ENCODE peak calls at places on chromosomes 13 and 19, in four cellular contexts. One of them, this sample, is unnamed.
A peak's percentile ranks its signal among the peaks of the same experiment; 100 is the strongest.

GRCh38 chr13:114112231-114112825 is 20.1 kb downstream of the RASA3 start:
- DNase-seq in HepG2: no peak
- DNase-seq in H1: no peak
- DNase-seq in GM12878: no peak
- DNase-seq in this sample: peak; percentile 53

GRCh38 chr19:17739121-17739875 is 12.0 kb upstream of the FCHO1 start:
- DNase-seq in HepG2: no peak
- DNase-seq in H1: no peak
- DNase-seq in GM12878: peak; percentile 40
- DNase-seq in this sample: peak; percentile 22

GRCh38 chr13:93847162-93847561 is 620.6 kb downstream of the GPC6 start:
- DNase-seq in HepG2: peak; percentile 5
- DNase-seq in H1: no peak
- DNase-seq in GM12878: no peak
- DNase-seq in this sample: no peak

GRCh38 chr13:35887028-35887666 is 244.0 kb downstream of the DCLK1 start:
- DNase-seq in HepG2: no peak
- DNase-seq in H1: peak; percentile 24
- DNase-seq in GM12878: no peak
- DNase-seq in this sample: no peak

GRCh38 chr13:26726684-26727083 is 33.9 kb downstream of the GPR12 start:
- DNase-seq in HepG2: no peak
- DNase-seq in H1: no peak
- DNase-seq in GM12878: no peak
- DNase-seq in this sample: no peak

GRCh38 chr19:17967258-17968051 is 548 bp downstream of the KCNN1 start:
- DNase-seq in HepG2: no peak
- DNase-seq in H1: peak; percentile 57
- DNase-seq in GM12878: no peak
- DNase-seq in this sample: peak; percentile 90

GRCh38 chr19:52689804-52690394 is 44.9 kb downstream of the ZNF611 start:
- DNase-seq in HepG2: no peak
- DNase-seq in H1: peak; percentile 70
- DNase-seq in GM12878: no peak
- DNase-seq in this sample: peak; percentile 61

GRCh38 chr19:41917676-41918075 is 10.6 kb downstream of the ERFL start:
- DNase-seq in HepG2: no peak
- DNase-seq in H1: no peak
- DNase-seq in GM12878: no peak
- DNase-seq in this sample: no peak

GRCh38 chr13:34425307-34425949 is 516.6 kb upstream of the NBEA start:
- DNase-seq in HepG2: no peak
- DNase-seq in H1: no peak
- DNase-seq in GM12878: no peak
- DNase-seq in this sample: no peak

GRCh38 chr13:95643471-95643813 is 1.1 kb downstream of the DZIP1 start:
- DNase-seq in HepG2: peak; percentile 6
- DNase-seq in H1: no peak
- DNase-seq in GM12878: no peak
- DNase-seq in this sample: peak; percentile 57

GRCh38 chr19:43872547-43873336 is 45.6 kb downstream of the ZNF283 start:
- DNase-seq in HepG2: no peak
- DNase-seq in H1: no peak
- DNase-seq in GM12878: no peak
- DNase-seq in this sample: no peak

GRCh38 chr19:51891193-51891747 is 3.5 kb upstream of the ZNF577 start:
- DNase-seq in HepG2: no peak
- DNase-seq in H1: no peak
- DNase-seq in GM12878: no peak
- DNase-seq in this sample: no peak

GRCh38 chr13:107767119-107767518 is 448.2 kb downstream of the LIG4 start:
- DNase-seq in HepG2: no peak
- DNase-seq in H1: no peak
- DNase-seq in GM12878: no peak
- DNase-seq in this sample: peak; percentile 76

GRCh38 chr19:7010722-7011593 is 10.3 kb downstream of the MBD3L2B start:
- DNase-seq in HepG2: no peak
- DNase-seq in H1: no peak
- DNase-seq in GM12878: no peak
- DNase-seq in this sample: no peak

GRCh38 chr19:18895828-18896341 is at the start of gene CERS1:
- DNase-seq in HepG2: no peak
- DNase-seq in H1: peak; percentile 75
- DNase-seq in GM12878: no peak
- DNase-seq in this sample: peak; percentile 95

GRCh38 chr19:16096281-16096855 is 15.3 kb upstream of the RAB8A start:
- DNase-seq in HepG2: no peak
- DNase-seq in H1: no peak
- DNase-seq in GM12878: no peak
- DNase-seq in this sample: no peak

GRCh38 chr19:17977073-17977472 is 10.2 kb downstream of the KCNN1 start:
- DNase-seq in HepG2: no peak
- DNase-seq in H1: no peak
- DNase-seq in GM12878: no peak
- DNase-seq in this sample: no peak

GRCh38 chr13:40221460-40222201 is 444.8 kb downstream of the FOXO1 start:
- DNase-seq in HepG2: peak; percentile 41
- DNase-seq in H1: no peak
- DNase-seq in GM12878: no peak
- DNase-seq in this sample: no peak

GRCh38 chr19:42601811-42602443 is 7.2 kb upstream of the CEACAM8 start:
- DNase-seq in HepG2: peak; percentile 9
- DNase-seq in H1: no peak
- DNase-seq in GM12878: no peak
- DNase-seq in this sample: no peak

GRCh38 chr19:34448191-34448590 is 20.0 kb downstream of the UBA2 start:
- DNase-seq in HepG2: no peak
- DNase-seq in H1: no peak
- DNase-seq in GM12878: no peak
- DNase-seq in this sample: no peak

GRCh38 chr13:30303269-30303668 is 4.1 kb downstream of the KATNAL1 start:
- DNase-seq in HepG2: no peak
- DNase-seq in H1: no peak
- DNase-seq in GM12878: no peak
- DNase-seq in this sample: no peak

GRCh38 chr13:68190826-68191225 is 960.7 kb upstream of the PCDH9 start:
- DNase-seq in HepG2: peak; percentile 1
- DNase-seq in H1: no peak
- DNase-seq in GM12878: no peak
- DNase-seq in this sample: no peak

GRCh38 chr19:47779524-47780214 is 1.2 kb downstream of the SELENOW start:
- DNase-seq in HepG2: no peak
- DNase-seq in H1: no peak
- DNase-seq in GM12878: no peak
- DNase-seq in this sample: no peak

GRCh38 chr13:101700598-101700997 is 248.1 kb downstream of the ITGBL1 start:
- DNase-seq in HepG2: no peak
- DNase-seq in H1: no peak
- DNase-seq in GM12878: no peak
- DNase-seq in this sample: no peak

GRCh38 chr13:24742294-24742693 is 21.7 kb upstream of the RNF17 start:
- DNase-seq in HepG2: no peak
- DNase-seq in H1: no peak
- DNase-seq in GM12878: no peak
- DNase-seq in this sample: no peak

GRCh38 chr13:100290165-100290801 is 201.4 kb downstream of the PCCA start:
- DNase-seq in HepG2: peak; percentile 79
- DNase-seq in H1: no peak
- DNase-seq in GM12878: no peak
- DNase-seq in this sample: no peak

GRCh38 chr13:39148513-39148961 is 110.3 kb downstream of the NHLRC3 start:
- DNase-seq in HepG2: no peak
- DNase-seq in H1: no peak
- DNase-seq in GM12878: no peak
- DNase-seq in this sample: no peak

GRCh38 chr13:70189981-70190380 is 81.7 kb upstream of the KLHL1 start:
- DNase-seq in HepG2: no peak
- DNase-seq in H1: no peak
- DNase-seq in GM12878: no peak
- DNase-seq in this sample: no peak

GRCh38 chr13:32073180-32073864 is 41.7 kb downstream of the FRY start:
- DNase-seq in HepG2: no peak
- DNase-seq in H1: no peak
- DNase-seq in GM12878: no peak
- DNase-seq in this sample: no peak

GRCh38 chr13:32063622-32064233 is 32.2 kb downstream of the FRY start:
- DNase-seq in HepG2: no peak
- DNase-seq in H1: no peak
- DNase-seq in GM12878: no peak
- DNase-seq in this sample: no peak

GRCh38 chr13:32068255-32068654 is 36.7 kb downstream of the FRY start:
- DNase-seq in HepG2: no peak
- DNase-seq in H1: no peak
- DNase-seq in GM12878: no peak
- DNase-seq in this sample: no peak

GRCh38 chr13:32067149-32067961 is 35.8 kb downstream of the FRY start:
- DNase-seq in HepG2: no peak
- DNase-seq in H1: no peak
- DNase-seq in GM12878: no peak
- DNase-seq in this sample: no peak
- TF ChIP-seq TCF12 in HepG2: no peak
- TF ChIP-seq TCF12 in H1: no peak
- TF ChIP-seq TCF12 in GM12878: no peak
- TF ChIP-seq TCF12 in this sample: no peak

DNA sequence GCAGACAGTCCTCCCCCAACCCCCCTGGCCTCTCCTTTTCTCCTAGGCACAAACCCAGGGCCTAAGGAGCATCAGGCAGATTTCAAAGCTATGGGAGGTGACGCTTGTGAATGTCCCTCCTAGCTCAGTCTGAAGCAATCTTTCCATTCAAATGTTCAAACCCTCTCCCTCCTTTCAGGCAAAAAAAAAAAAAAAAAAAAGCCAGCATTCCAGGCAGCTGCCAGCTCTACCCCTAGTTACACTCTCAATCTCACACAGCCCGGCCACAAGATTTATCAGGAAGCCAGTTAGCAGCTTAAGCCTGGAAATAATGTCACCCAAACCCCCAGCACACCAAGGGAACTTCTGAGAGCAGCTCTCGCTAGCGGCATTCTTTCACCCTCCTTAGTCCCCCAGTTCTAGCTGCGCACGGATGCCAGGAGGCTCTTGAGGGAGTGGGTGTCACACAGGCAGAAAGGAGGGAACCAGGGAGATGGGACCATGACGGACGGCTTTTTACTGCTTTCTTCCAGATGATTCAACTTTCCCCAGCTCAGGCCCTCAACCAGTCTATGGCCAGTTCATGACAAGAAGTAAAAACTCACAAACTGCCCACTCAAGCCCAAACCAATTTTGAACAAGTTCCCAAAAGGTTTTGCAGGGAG is 6.3 kb downstream of the SH3GL1 start:
- DNase-seq in HepG2: no peak
- DNase-seq in H1: no peak
- DNase-seq in GM12878: no peak
- DNase-seq in this sample: no peak
- TF ChIP-seq TCF12 in HepG2: no peak
- TF ChIP-seq TCF12 in H1: no peak
- TF ChIP-seq TCF12 in GM12878: no peak
- TF ChIP-seq TCF12 in this sample: no peak

GRCh38 chr19:39146091-39146490 is 20.5 kb downstream of the PAK4 start:
- DNase-seq in HepG2: no peak
- DNase-seq in H1: no peak
- DNase-seq in GM12878: no peak
- DNase-seq in this sample: no peak
- TF ChIP-seq TCF12 in HepG2: no peak
- TF ChIP-seq TCF12 in H1: no peak
- TF ChIP-seq TCF12 in GM12878: no peak
- TF ChIP-seq TCF12 in this sample: no peak

GRCh38 chr19:1649706-1650626 is 2.4 kb downstream of the TCF3 start:
- DNase-seq in HepG2: no peak
- DNase-seq in H1: no peak
- DNase-seq in GM12878: no peak
- DNase-seq in this sample: no peak

GRCh38 chr19:1651061-1651547 is 1.3 kb downstream of the TCF3 start:
- DNase-seq in HepG2: no peak
- DNase-seq in H1: peak; percentile 76
- DNase-seq in GM12878: peak; percentile 56
- DNase-seq in this sample: peak; percentile 73

GRCh38 chr19:1648926-1649541 is 3.4 kb downstream of the TCF3 start:
- DNase-seq in HepG2: no peak
- DNase-seq in H1: no peak
- DNase-seq in GM12878: no peak
- DNase-seq in this sample: no peak

GRCh38 chr19:1651548-1652394 is 644 bp downstream of the TCF3 start:
- DNase-seq in HepG2: no peak
- DNase-seq in H1: no peak
- DNase-seq in GM12878: no peak
- DNase-seq in this sample: peak; percentile 82

DNA sequence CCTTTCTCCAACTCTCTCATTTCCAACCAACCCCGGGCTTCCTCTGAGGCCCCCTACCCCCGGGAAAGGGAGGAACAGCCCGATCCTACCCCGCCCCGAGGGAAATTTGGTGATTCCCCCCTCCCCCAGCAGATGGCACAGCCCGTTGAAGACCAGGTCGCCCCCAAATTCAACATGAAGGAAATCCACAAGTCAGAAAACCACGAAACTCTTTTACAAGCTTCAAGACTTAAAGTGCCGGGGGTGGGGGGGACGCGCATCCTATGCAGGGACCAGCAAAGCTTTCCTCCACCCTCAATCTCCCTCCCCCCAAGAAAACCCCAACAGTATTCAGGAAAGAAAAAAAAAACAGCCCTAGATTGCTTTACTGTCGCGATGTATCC is 1.8 kb downstream of the TCF3 start:
- DNase-seq in HepG2: no peak
- DNase-seq in H1: no peak
- DNase-seq in GM12878: no peak
- DNase-seq in this sample: peak; percentile 67
- TF ChIP-seq TCF12 in HepG2: no peak
- TF ChIP-seq TCF12 in H1: no peak
- TF ChIP-seq TCF12 in GM12878: no peak
- TF ChIP-seq TCF12 in this sample: no peak

DNA sequence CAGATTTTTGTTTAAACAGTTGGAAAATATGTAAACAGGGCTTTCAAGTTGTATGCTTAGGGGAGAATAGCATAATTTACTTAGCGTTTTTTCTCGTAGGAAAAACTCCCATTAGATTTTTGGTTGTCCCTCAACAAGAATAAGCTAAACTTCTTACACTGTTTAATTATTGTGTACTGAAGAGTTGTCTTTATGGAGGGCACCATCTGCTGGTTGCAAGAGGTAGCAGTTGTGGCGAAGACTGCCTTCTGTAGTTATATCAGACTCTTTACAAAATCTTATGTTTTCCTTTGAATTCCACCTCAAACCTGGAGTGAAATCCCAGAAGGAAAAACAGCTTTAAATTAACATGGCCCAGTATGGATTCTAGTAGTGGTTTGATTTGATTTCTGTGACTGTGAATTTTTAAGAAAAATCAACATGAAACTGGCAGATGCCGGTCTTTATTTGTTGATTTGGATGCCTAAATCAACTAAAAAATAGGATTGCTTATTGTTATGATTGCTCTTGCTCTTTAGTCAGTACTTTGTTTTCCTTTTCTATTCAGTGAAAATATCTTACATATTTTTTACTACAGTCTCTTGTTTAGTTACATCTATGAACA is 53.4 kb downstream of the PDS5B start:
- DNase-seq in HepG2: peak; percentile 50
- DNase-seq in H1: no peak
- DNase-seq in GM12878: peak; percentile 15
- DNase-seq in this sample: peak; percentile 33
- TF ChIP-seq TCF12 in HepG2: no peak
- TF ChIP-seq TCF12 in H1: no peak
- TF ChIP-seq TCF12 in GM12878: no peak
- TF ChIP-seq TCF12 in this sample: no peak